ENCODE peak calls at places on chromosomes 6 and 20, in four cellular contexts. J, Q, N and C are unnamed samples.

GRCh38 chr6:36028088-36028886 is 679 bp downstream of the MAPK14 start:
- DNase-seq in J (peak), Q (peak), N (peak), C (no peak)

GRCh38 chr20:1900321-1900791 is 5.1 kb downstream of the SIRPA start:
- DNase-seq in J (no peak), Q (peak), N (peak), C (peak)

GRCh38 chr6:88869263-88870023 is 94.0 kb downstream of the RNGTT start:
- DNase-seq in J (no peak), Q (no peak), N (peak), C (no peak)

GRCh38 chr6:163797313-163797712 is 382.8 kb downstream of the QKI start:
- DNase-seq in J (no peak), Q (no peak), N (no peak), C (no peak)

GRCh38 chr6:4670295-4670694 is 105.9 kb upstream of the CDYL start:
- DNase-seq in J (no peak), Q (no peak), N (no peak), C (no peak)

GRCh38 chr20:4512891-4513550 is 208.7 kb upstream of the PRND start:
- DNase-seq in J (no peak), Q (no peak), N (peak), C (no peak)

GRCh38 chr6:36928547-36928918 is 26.0 kb upstream of the PI16 start:
- DNase-seq in J (no peak), Q (no peak), N (no peak), C (no peak)

GRCh38 chr6:111841822-111842221 is 31.4 kb downstream of the FYN start:
- DNase-seq in J (no peak), Q (no peak), N (peak), C (no peak)

GRCh38 chr6:47069156-47069555 is 27.0 kb upstream of the ADGRF1 start:
- DNase-seq in J (no peak), Q (no peak), N (no peak), C (no peak)

GRCh38 chr6:128573036-128573435 is 52.6 kb upstream of the PTPRK start:
- DNase-seq in J (no peak), Q (no peak), N (no peak), C (no peak)

GRCh38 chr6:160355001-160355400 is 6.8 kb downstream of the SLC22A3 start:
- DNase-seq in J (no peak), Q (no peak), N (peak), C (no peak)

GRCh38 chr20:63441136-63441776 is 31.2 kb downstream of the KCNQ2 start:
- DNase-seq in J (peak), Q (no peak), N (no peak), C (no peak)

GRCh38 chr20:6360766-6361165 is 237.9 kb upstream of the FERMT1 start:
- DNase-seq in J (no peak), Q (no peak), N (no peak), C (no peak)

GRCh38 chr20:6999381-6999780 is 231.9 kb downstream of the BMP2 start:
- DNase-seq in J (no peak), Q (no peak), N (no peak), C (no peak)

GRCh38 chr6:85394853-85395538 is 54.9 kb upstream of the NT5E start:
- DNase-seq in J (no peak), Q (no peak), N (peak), C (no peak)

GRCh38 chr6:142474446-142475289 is 172.9 kb downstream of the ADGRG6 start:
- DNase-seq in J (no peak), Q (no peak), N (peak), C (no peak)

GRCh38 chr20:25022680-25023079 is 30.1 kb upstream of the APMAP start:
- DNase-seq in J (no peak), Q (no peak), N (no peak), C (no peak)

GRCh38 chr6:74606488-74607135 is 599.2 kb downstream of the COL12A1 start:
- DNase-seq in J (no peak), Q (no peak), N (peak), C (no peak)

GRCh38 chr6:43702522-43703440 is 15.2 kb upstream of the MRPS18A start:
- DNase-seq in J (no peak), Q (no peak), N (peak), C (no peak)

GRCh38 chr6:158418501-158418900 is 106.2 kb downstream of the TULP4 start:
- DNase-seq in J (no peak), Q (no peak), N (no peak), C (no peak)

GRCh38 chr20:62313021-62313420 is 10.2 kb downstream of the ADRM1 start:
- DNase-seq in J (no peak), Q (no peak), N (no peak), C (no peak)

GRCh38 chr20:64010711-64011237 is 25.2 kb upstream of the C20orf204 start:
- DNase-seq in J (no peak), Q (no peak), N (no peak), C (no peak)